ENCODE peak calls at places on chromosomes 12 and 14, in five cellular contexts. M is stomach, D is GM12878, Q is body of pancreas, B is Peyer's patch. U is an unnamed sample.

GRCh38 chr14:32710351-32711102 is 228.2 kb upstream of the NPAS3 start:
- DNase-seq in Q (no peak), M (no peak), D (no peak), B (no peak), U (no peak)

GRCh38 chr14:84751745-84752144 is 778.2 kb upstream of the FLRT2 start:
- DNase-seq in M (no peak), Q (no peak), D (no peak), B (no peak), U (no peak)

GRCh38 chr12:120534203-120534702 is at the start of gene RNF10:
- DNase-seq in M (peak), Q (peak), D (peak), B (peak), U (peak)

GRCh38 chr14:99395904-99396530 is 84.6 kb downstream of the SETD3 start:
- DNase-seq in M (peak), B (no peak), Q (no peak), D (no peak), U (no peak)

GRCh38 chr12:389138-390096 is at the start of gene KDM5A:
- DNase-seq in B (peak), Q (peak), M (peak), D (peak), U (peak)

GRCh38 chr14:87805315-87805723 is 187.7 kb downstream of the GALC start:
- DNase-seq in B (no peak), M (peak), Q (peak), D (no peak), U (no peak)

GRCh38 chr12:63525831-63526230 is 142.5 kb downstream of the DPY19L2 start:
- DNase-seq in B (no peak), M (no peak), D (no peak), Q (no peak), U (no peak)

GRCh38 chr14:59303216-59303615 is 114.7 kb downstream of the DAAM1 start:
- DNase-seq in Q (no peak), D (no peak), M (no peak), B (no peak), U (no peak)

GRCh38 chr14:95462491-95462890 is 54.0 kb downstream of the SYNE3 start:
- DNase-seq in B (no peak), M (no peak), D (no peak), Q (no peak), U (no peak)

GRCh38 chr14:95463173-95463901 is 53.1 kb downstream of the SYNE3 start:
- DNase-seq in Q (no peak), D (no peak), B (peak), M (peak), U (no peak)

GRCh38 chr14:95464103-95464502 is 52.3 kb downstream of the SYNE3 start:
- DNase-seq in B (no peak), Q (no peak), M (no peak), D (no peak), U (no peak)

GRCh38 chr14:95458459-95458858 is 58.0 kb downstream of the SYNE3 start:
- DNase-seq in B (no peak), D (no peak), Q (no peak), M (no peak), U (no peak)

DNA sequence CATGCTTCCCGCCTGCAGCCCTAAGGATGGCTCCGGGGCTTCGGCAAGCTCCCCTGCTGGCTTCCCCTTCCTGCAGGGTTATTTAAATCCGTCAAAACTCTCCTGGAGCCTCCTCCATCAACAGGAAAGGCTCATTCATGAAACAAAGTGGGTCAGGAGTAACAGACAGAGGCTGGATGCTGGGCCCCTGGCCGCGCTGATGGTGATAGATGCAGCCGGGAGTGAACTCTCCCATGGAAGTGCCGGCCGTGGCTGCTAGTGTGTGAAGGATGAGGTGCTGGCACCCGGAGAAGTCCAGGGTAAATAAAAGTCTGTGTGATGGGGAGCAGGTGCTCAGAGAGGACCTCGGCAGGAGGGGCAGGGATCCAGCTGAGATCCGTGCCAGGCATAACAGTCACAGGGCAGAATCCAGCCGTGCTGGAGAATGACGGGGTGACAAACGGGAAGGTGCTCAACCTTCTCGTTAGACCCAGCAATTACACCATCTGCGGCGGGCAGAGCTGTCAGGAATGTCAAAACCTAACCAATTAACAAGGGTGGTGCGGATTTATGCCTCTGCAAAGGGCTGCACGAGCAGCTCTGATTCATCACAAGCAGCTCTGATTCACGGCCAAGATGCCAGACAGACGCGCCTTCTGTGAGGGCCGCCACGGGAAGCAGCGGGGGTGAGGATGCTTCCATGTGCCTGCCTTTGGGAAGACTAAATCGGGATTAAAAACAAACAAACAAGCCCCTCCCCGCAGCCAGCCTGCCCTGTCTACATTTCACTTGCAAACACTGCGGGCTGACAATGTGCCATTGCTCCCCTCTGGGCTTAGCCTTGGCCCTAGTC is 55.6 kb downstream of the SYNE3 start:
- DNase-seq in B (no peak), Q (peak), D (no peak), M (no peak), U (peak)
- H3K4me3 ChIP-seq in B (no peak), Q (no peak), D (no peak), M (no peak), U (no peak)

DNA sequence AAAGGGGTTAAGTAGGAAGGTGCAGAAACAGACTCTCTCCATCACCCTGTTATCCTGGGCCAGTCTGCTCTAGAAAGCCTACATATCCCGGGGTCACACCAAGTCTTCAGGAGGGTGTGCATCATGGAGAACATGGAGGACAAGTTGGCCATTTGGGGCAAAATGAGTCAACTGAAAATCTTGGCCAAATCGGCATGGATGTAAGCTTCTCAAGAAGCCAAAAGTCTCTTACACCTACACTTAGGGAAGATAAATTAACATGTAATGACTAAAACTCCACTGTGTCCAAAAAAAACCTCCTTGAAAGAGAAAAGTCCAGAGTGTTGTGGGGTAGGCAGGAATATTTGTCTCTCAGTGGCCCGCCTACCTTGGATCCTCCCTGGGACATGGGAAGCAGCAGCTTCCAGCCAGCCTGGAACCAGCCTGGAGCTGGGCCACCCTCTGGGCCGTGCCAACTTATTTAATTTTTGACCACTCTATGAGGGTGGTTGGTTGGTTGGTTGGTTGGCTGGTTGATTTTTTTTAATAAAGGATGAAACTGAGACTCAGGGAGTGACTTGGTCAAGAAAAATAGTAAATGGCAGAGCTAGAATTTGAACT is 17.9 kb upstream of the TC2N start:
- DNase-seq in Q (no peak), D (no peak), B (no peak), M (no peak), U (no peak)
- H3K27ac ChIP-seq in Q (peak), D (no peak), B (no peak), M (peak), U (peak)

DNA sequence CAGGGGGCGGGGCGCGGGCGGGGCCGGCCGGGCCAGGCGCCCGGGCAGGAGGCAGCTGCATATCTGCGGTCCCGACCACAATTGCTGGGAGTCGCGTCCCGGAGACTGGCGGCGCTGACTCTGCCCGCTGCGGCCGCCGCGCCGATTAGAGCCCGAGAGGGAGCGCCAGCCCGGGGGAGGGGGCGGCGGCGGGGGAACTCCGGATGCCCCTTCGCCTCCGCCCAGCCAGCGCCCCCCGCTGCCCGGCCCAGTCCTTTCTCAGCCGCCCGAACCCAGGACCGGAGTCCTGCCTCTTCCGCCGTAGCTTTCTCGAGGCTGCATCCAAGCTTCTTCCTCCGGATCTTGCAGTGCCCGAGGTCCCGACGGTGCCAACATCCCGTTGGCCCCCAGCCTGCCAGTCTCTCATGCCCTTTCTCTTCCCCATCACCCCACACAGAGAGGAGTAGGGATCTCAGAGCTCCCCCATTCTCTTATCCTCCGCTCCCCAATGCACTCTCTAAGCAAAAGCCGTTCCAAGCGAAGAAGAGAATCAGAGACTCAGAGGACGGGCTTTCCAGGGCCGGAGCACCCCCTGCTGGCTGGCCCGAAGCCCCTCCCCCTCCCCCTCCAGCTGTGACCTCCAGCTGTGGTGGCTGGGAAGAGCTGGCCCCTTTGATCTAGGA is 8.8 kb upstream of the SP7 start:
- DNase-seq in M (peak), B (peak), Q (peak), D (no peak), U (peak)
- TF ChIP-seq POLR2A in M (no peak), B (no peak), Q (peak), D (peak), U (peak)

GRCh38 chr12:57739387-57739786 is 845 bp upstream of the AGAP2 start:
- DNase-seq in B (no peak), Q (no peak), M (no peak), D (no peak), U (no peak)

GRCh38 chr12:57739914-57740538 is 1.5 kb upstream of the AGAP2 start:
- DNase-seq in D (no peak), Q (no peak), M (no peak), B (no peak), U (no peak)

GRCh38 chr12:57741413-57741789 is 2.9 kb upstream of the AGAP2 start:
- DNase-seq in M (no peak), B (no peak), Q (no peak), D (no peak), U (no peak)

GRCh38 chr12:57738661-57739237 is at the start of gene AGAP2:
- DNase-seq in Q (no peak), M (no peak), B (no peak), D (no peak), U (no peak)

DNA sequence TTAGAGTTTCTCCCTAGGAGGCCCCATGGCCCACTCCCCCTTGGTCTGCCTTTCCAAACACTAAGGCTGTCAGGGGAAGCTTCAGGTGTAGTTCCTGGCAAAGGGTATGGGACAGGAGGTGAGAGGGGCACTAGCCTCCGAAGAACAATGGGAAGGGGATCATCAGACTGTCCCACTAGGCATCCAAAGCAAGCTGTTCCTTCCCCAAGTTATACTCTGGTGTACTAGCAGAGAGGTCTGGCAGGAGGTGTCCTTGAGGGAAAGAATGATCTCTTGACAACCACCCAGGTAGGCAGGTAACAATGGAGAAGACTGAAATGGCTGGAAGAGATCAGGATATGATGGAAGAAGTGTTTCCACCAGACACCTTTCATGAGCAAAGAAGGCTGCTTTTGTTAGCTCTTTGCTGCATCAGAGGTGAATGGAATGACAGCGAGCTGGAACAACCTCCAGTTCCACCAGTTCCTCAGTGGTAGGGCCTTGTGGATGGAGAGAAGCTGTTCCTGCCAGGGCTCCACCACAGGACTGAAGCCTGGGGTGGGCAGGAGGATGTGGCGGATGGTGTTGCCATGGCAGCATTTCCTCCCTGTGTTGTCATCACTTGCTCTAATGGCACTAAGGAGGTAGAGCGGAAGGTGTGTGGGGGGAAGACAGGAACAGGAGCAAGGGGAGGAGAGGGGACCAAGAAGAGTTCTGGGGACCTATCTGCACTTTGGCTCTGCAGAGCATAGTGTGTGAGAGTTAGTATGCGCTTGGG is 2.3 kb upstream of the AGAP2 start:
- DNase-seq in D (peak), M (no peak), B (peak), Q (peak), U (no peak)
- H3K4me3 ChIP-seq in D (peak), M (peak), B (peak), Q (no peak), U (no peak)

GRCh38 chr14:49879683-49880204 is 13.1 kb upstream of the ARF6 start:
- DNase-seq in Q (peak), M (peak), D (no peak), B (no peak), U (no peak)
- H3K27ac ChIP-seq in Q (no peak), M (no peak), D (no peak), B (peak), U (no peak)

U was measured in uterus.